ENCODE peak calls at places on chromosomes 5 and 9, in four cellular contexts. A is HepG2, X is HCT116, B is SK-N-SH. I is an unnamed sample.

GRCh38 chr5:135543151-135543818 is 7.5 kb upstream of the NEUROG1 start:
- DNase-seq in B (no peak), X (no peak), A (no peak), I (no peak)

GRCh38 chr9:137439158-137439714 is 1.9 kb downstream of the ENTPD8 start:
- DNase-seq in A (no peak), X (no peak), B (peak), I (no peak)

GRCh38 chr9:137590469-137591383 is at the start of gene ZMYND19:
- DNase-seq in B (peak), A (peak), X (peak), I (peak)

GRCh38 chr9:122051401-122052346 is 41.4 kb downstream of the TTLL11 start:
- DNase-seq in B (no peak), A (no peak), X (no peak), I (no peak)

GRCh38 chr9:130823435-130823834 is 11.6 kb upstream of the ABL1 start:
- DNase-seq in X (no peak), B (no peak), A (no peak), I (no peak)

GRCh38 chr5:83026930-83027687 is 50.1 kb downstream of the TMEM167A start:
- DNase-seq in B (no peak), A (no peak), X (no peak), I (peak)

GRCh38 chr5:11564716-11565115 is 339.5 kb downstream of the CTNND2 start:
- DNase-seq in A (no peak), B (no peak), X (no peak), I (no peak)

GRCh38 chr5:76794871-76795270 is 24.0 kb upstream of the F2RL1 start:
- DNase-seq in X (no peak), A (no peak), B (no peak), I (no peak)

GRCh38 chr5:141941307-141941706 is 16.7 kb downstream of the PCDH12 start:
- DNase-seq in B (no peak), X (no peak), A (no peak), I (peak)

GRCh38 chr9:126376903-126377342 is 50.3 kb downstream of the MVB12B start:
- DNase-seq in B (peak), A (peak), X (no peak), I (no peak)

GRCh38 chr5:52738095-52738506 is 49.6 kb upstream of the ITGA1 start:
- DNase-seq in B (no peak), X (no peak), A (no peak), I (peak)

GRCh38 chr9:127183814-127184582 is 61.6 kb upstream of the ANGPTL2 start:
- DNase-seq in X (no peak), B (no peak), A (no peak), I (peak)

GRCh38 chr5:58335518-58335917 is 124.4 kb downstream of the PLK2 start:
- DNase-seq in B (no peak), X (peak), A (no peak), I (no peak)

GRCh38 chr5:31931872-31932271 is 242.2 kb downstream of the GOLPH3 start:
- DNase-seq in B (no peak), A (no peak), X (no peak), I (no peak)

GRCh38 chr5:22505891-22506290 is 347.3 kb downstream of the CDH12 start:
- DNase-seq in B (no peak), A (no peak), X (no peak), I (no peak)

GRCh38 chr5:143101740-143102386 is 301.6 kb downstream of the NR3C1 start:
- DNase-seq in B (peak), X (no peak), A (no peak), I (no peak)
- TF ChIP-seq MAX in B (no peak), X (no peak), A (no peak), I (no peak)

DNA sequence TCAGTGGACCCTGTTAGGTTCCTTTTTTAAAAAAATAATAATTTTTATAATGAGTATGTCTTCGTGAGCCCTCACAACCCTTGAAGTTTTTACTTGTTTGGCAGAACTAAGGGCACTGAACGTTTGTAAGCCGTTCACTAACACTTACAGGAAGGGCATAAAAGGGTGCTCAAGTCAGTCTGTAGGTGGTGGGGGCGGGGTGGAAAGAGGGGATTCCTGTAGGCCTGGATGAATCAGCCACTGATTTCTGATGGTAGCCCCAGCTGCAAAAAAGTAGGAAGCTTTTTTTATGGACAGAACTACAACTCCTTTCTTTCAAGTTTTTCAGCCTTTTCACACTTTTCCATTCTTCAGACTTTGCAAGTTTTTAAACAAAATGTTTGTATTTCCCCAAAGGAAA is 35.8 kb downstream of the PIK3R1 start:
- DNase-seq in B (no peak), A (no peak), X (no peak), I (peak)
- H3K4me3 ChIP-seq in B (no peak), A (no peak), X (no peak), I (no peak)

GRCh38 chr9:114366334-114367128 is 21.3 kb downstream of the AKNA start:
- DNase-seq in B (no peak), A (no peak), X (no peak), I (no peak)
- H3K9ac ChIP-seq in B (no peak), A (no peak), X (no peak), I (no peak)

GRCh38 chr5:143065185-143065584 is 295.0 kb downstream of the ARHGAP26 start:
- DNase-seq in A (no peak), X (no peak), B (no peak), I (no peak)
- TF ChIP-seq MAX in A (no peak), X (no peak), B (no peak), I (no peak)

DNA sequence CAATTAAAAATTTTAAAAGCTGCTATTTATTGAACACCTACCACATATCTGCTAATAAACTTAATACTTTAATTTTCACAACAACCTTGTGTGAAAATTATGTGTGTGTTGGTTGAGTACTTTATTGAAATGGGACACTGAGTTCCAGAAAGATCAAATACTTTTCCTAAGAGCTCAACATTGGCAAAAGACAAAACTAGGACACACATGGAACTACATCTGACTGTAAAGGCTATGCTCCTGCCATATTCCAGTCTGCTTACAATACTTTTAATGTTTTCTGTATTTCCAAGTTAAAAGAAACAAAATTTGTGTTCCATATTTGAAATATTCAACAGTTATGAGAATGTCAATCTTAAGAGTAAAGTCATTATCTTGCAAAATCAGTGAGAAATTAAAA is 111.8 kb downstream of the RFX3 start:
- DNase-seq in B (no peak), A (no peak), X (no peak), I (no peak)
- H3K4me3 ChIP-seq in B (no peak), A (no peak), X (no peak), I (no peak)

DNA sequence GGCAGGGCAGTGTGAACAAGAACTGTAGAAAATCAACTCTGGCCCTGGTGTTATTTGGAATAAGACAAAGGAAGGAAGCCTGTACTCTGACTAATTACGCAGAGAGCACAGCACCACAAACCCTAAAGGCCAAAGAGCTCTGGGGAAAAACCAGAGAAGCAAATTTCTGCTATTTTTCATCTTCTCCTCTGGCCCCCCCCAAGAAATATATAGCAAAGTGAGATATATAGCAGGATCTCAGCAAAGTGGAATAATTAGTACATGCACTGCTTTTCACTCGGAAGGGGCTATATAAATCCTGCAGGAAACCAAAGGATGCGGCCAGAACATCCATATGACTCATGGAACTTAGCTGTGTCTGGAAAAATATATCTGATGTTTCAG is 92.8 kb downstream of the GLDC start:
- DNase-seq in A (no peak), X (no peak), B (no peak), I (peak)
- H3K9ac ChIP-seq in A (no peak), X (no peak), B (peak), I (peak)

GRCh38 chr5:103407399-103407798 is 148.8 kb downstream of the MACIR start:
- DNase-seq in X (no peak), B (no peak), A (no peak), I (no peak)
- TF ChIP-seq MAX in X (no peak), B (no peak), A (no peak), I (no peak)

DNA sequence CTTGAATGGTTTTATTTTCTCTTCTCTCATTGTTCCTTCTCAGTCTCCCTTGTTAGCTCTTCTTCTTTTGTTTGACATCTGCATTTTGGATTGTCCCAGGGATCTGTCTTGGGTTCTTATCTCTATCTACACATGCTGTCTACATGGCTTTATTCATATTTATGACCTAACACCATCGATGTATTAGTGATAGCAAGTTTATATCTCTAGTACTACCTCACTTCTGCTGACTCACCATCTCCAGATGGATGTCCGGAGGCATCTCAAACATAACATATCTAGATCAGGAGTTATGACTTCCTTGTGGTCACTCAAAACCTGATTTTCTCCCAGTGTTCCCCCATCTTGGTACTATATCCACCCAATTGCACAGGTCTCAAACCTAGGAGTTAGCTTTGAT is 19.2 kb upstream of the SELENOP start:
- DNase-seq in B (no peak), A (no peak), X (no peak), I (no peak)
- H3K4me3 ChIP-seq in B (no peak), A (no peak), X (no peak), I (no peak)

GRCh38 chr5:13591621-13592020 is 352.9 kb downstream of the DNAH5 start:
- DNase-seq in X (no peak), A (no peak), B (no peak), I (peak)
- H3K9ac ChIP-seq in X (no peak), A (no peak), B (no peak), I (no peak)